ENCODE peak calls at places on chromosomes 12 and 14, in nine cellular contexts. One of them, this sample, is unnamed.

GRCh38 chr12:49975370-49975761 is 2.6 kb downstream of the AQP6 start:
- DNase-seq in Calu3: no peak
- DNase-seq in neural progenitor cell: peak; percentile 28
- DNase-seq in WTC11: no peak
- DNase-seq in GM13976: no peak
- DNase-seq in transverse colon: no peak
- DNase-seq in endothelial cell: no peak
- DNase-seq in fibroblast of mammary gland: no peak
- DNase-seq in BE2C: no peak
- DNase-seq in this sample: no peak

GRCh38 chr14:55277972-55278740 is 6.9 kb downstream of the FBXO34 start:
- DNase-seq in GM13976: peak; percentile 59
- DNase-seq in Calu3: no peak
- DNase-seq in BE2C: no peak
- DNase-seq in WTC11: no peak
- DNase-seq in neural progenitor cell: no peak
- DNase-seq in transverse colon: no peak
- DNase-seq in endothelial cell: no peak
- DNase-seq in fibroblast of mammary gland: no peak
- DNase-seq in this sample: no peak

GRCh38 chr14:100590726-100591452 is 3.7 kb upstream of the BEGAIN start:
- DNase-seq in endothelial cell: no peak
- DNase-seq in transverse colon: peak; percentile 3
- DNase-seq in fibroblast of mammary gland: no peak
- DNase-seq in BE2C: peak; percentile 10
- DNase-seq in neural progenitor cell: no peak
- DNase-seq in Calu3: no peak
- DNase-seq in GM13976: no peak
- DNase-seq in WTC11: peak; percentile 7
- DNase-seq in this sample: no peak

GRCh38 chr12:3700861-3701260 is 52.0 kb downstream of the CRACR2A start:
- DNase-seq in Calu3: no peak
- DNase-seq in GM13976: no peak
- DNase-seq in neural progenitor cell: no peak
- DNase-seq in fibroblast of mammary gland: peak; percentile 76
- DNase-seq in BE2C: no peak
- DNase-seq in WTC11: no peak
- DNase-seq in transverse colon: no peak
- DNase-seq in endothelial cell: no peak
- DNase-seq in this sample: no peak

GRCh38 chr14:58792421-58792820 is 154.7 kb downstream of the DACT1 start:
- DNase-seq in GM13976: no peak
- DNase-seq in transverse colon: no peak
- DNase-seq in fibroblast of mammary gland: peak; percentile 23
- DNase-seq in neural progenitor cell: no peak
- DNase-seq in Calu3: no peak
- DNase-seq in BE2C: no peak
- DNase-seq in WTC11: no peak
- DNase-seq in endothelial cell: no peak
- DNase-seq in this sample: no peak

GRCh38 chr12:10388611-10389010 is 1.2 kb downstream of the KLRK1 start:
- DNase-seq in neural progenitor cell: no peak
- DNase-seq in BE2C: no peak
- DNase-seq in transverse colon: no peak
- DNase-seq in fibroblast of mammary gland: no peak
- DNase-seq in Calu3: no peak
- DNase-seq in WTC11: no peak
- DNase-seq in GM13976: no peak
- DNase-seq in endothelial cell: no peak
- DNase-seq in this sample: no peak

GRCh38 chr12:44589697-44590096 is 286.4 kb downstream of the NELL2 start:
- DNase-seq in neural progenitor cell: no peak
- DNase-seq in endothelial cell: no peak
- DNase-seq in BE2C: no peak
- DNase-seq in GM13976: no peak
- DNase-seq in Calu3: no peak
- DNase-seq in fibroblast of mammary gland: no peak
- DNase-seq in transverse colon: no peak
- DNase-seq in WTC11: no peak
- DNase-seq in this sample: no peak

GRCh38 chr12:64790166-64790565 is 31.0 kb upstream of the GNS start:
- DNase-seq in fibroblast of mammary gland: no peak
- DNase-seq in neural progenitor cell: no peak
- DNase-seq in BE2C: no peak
- DNase-seq in GM13976: no peak
- DNase-seq in transverse colon: no peak
- DNase-seq in Calu3: no peak
- DNase-seq in endothelial cell: no peak
- DNase-seq in WTC11: no peak
- DNase-seq in this sample: no peak

GRCh38 chr12:19402743-19403400 is 36.4 kb upstream of the AEBP2 start:
- DNase-seq in WTC11: no peak
- DNase-seq in fibroblast of mammary gland: no peak
- DNase-seq in transverse colon: no peak
- DNase-seq in endothelial cell: no peak
- DNase-seq in GM13976: no peak
- DNase-seq in BE2C: peak; percentile 71
- DNase-seq in Calu3: peak; percentile 85
- DNase-seq in neural progenitor cell: no peak
- DNase-seq in this sample: no peak

GRCh38 chr12:57836442-57837375 is 9.8 kb downstream of the CTDSP2 start:
- DNase-seq in GM13976: peak; percentile 71
- DNase-seq in Calu3: no peak
- DNase-seq in neural progenitor cell: peak; percentile 68
- DNase-seq in transverse colon: peak; percentile 71
- DNase-seq in BE2C: no peak
- DNase-seq in WTC11: peak; percentile 47
- DNase-seq in endothelial cell: peak; percentile 60
- DNase-seq in fibroblast of mammary gland: peak; percentile 70
- DNase-seq in this sample: peak; percentile 43

GRCh38 chr12:7346571-7347225 is 42.8 kb downstream of the ACSM4 start:
- DNase-seq in transverse colon: no peak
- DNase-seq in GM13976: no peak
- DNase-seq in Calu3: no peak
- DNase-seq in WTC11: no peak
- DNase-seq in fibroblast of mammary gland: peak; percentile 47
- DNase-seq in endothelial cell: no peak
- DNase-seq in BE2C: no peak
- DNase-seq in neural progenitor cell: no peak
- DNase-seq in this sample: no peak

GRCh38 chr14:89416002-89416995 is 734 bp downstream of the FOXN3 start:
- DNase-seq in Calu3: peak; percentile 98
- DNase-seq in BE2C: peak; percentile 94
- DNase-seq in WTC11: peak; percentile 99
- DNase-seq in endothelial cell: peak; percentile 95
- DNase-seq in fibroblast of mammary gland: peak; percentile 97
- DNase-seq in GM13976: peak; percentile 99
- DNase-seq in neural progenitor cell: peak; percentile 93
- DNase-seq in transverse colon: peak; percentile 100
- DNase-seq in this sample: peak; percentile 100

GRCh38 chr14:89418976-89419375 is 1.9 kb upstream of the FOXN3 start:
- DNase-seq in fibroblast of mammary gland: no peak
- DNase-seq in Calu3: no peak
- DNase-seq in transverse colon: no peak
- DNase-seq in endothelial cell: no peak
- DNase-seq in GM13976: no peak
- DNase-seq in WTC11: no peak
- DNase-seq in neural progenitor cell: no peak
- DNase-seq in BE2C: no peak
- DNase-seq in this sample: no peak

GRCh38 chr14:89417111-89417468 is at the start of gene FOXN3:
- DNase-seq in fibroblast of mammary gland: peak; percentile 84
- DNase-seq in GM13976: peak; percentile 91
- DNase-seq in BE2C: peak; percentile 93
- DNase-seq in neural progenitor cell: peak; percentile 95
- DNase-seq in WTC11: peak; percentile 83
- DNase-seq in transverse colon: peak; percentile 95
- DNase-seq in Calu3: peak; percentile 85
- DNase-seq in endothelial cell: peak; percentile 90
- DNase-seq in this sample: peak; percentile 84

GRCh38 chr14:89418452-89418851 is 1.4 kb upstream of the FOXN3 start:
- DNase-seq in BE2C: peak; percentile 62
- DNase-seq in WTC11: no peak
- DNase-seq in endothelial cell: no peak
- DNase-seq in transverse colon: peak; percentile 28
- DNase-seq in fibroblast of mammary gland: peak; percentile 55
- DNase-seq in Calu3: no peak
- DNase-seq in GM13976: no peak
- DNase-seq in neural progenitor cell: no peak
- DNase-seq in this sample: peak; percentile 15

DNA sequence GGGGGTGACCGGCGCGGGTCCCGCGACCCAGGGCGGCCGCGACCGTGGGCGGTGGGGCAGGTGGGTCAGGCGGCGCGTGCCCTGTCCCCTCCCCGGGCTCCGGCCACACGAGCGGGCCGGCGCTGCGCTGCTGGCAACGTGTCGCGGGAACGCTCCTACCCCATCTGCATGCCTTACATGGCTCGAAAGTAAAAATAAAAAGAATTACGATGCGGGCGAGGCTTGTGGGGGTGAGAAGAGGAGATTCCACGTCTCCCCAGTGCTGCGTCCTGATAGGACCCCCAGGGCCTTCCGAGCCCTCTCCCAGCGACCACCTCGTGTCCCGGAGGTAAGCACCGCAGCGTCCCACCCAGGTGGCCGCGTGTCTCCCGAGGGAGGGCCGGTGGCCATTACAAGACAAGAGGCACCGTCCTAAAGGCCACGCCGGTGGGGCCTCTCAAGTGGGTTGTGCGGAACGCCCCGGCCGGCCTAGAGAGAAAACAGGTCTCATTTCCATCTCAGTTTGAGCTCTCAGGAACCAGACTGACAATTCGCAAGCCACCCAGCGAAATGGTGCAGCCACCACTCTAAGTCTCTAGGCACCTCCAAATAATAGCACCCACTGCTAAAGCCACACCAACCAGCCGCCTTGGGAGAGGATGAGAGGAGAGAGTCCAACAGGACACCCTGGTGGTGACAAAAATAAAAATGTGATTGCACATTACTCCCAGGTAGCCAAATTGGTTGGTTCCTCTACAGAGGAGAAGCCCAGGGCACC is 614 bp upstream of the FOXN3 start:
- DNase-seq in BE2C: peak; percentile 65
- DNase-seq in fibroblast of mammary gland: peak; percentile 48
- DNase-seq in transverse colon: peak; percentile 60
- DNase-seq in Calu3: peak; percentile 43
- DNase-seq in WTC11: peak; percentile 39
- DNase-seq in endothelial cell: peak; percentile 37
- DNase-seq in neural progenitor cell: peak; percentile 57
- DNase-seq in GM13976: peak; percentile 63
- DNase-seq in this sample: no peak
- TF ChIP-seq CTCF in BE2C: peak; percentile 61
- TF ChIP-seq CTCF in fibroblast of mammary gland: peak; percentile 30
- TF ChIP-seq CTCF in transverse colon: peak; percentile 79
- TF ChIP-seq CTCF in Calu3: no peak
- TF ChIP-seq CTCF in WTC11: no peak
- TF ChIP-seq CTCF in endothelial cell: peak; percentile 32
- TF ChIP-seq CTCF in neural progenitor cell: peak; percentile 40
- TF ChIP-seq CTCF in GM13976: peak; percentile 35
- TF ChIP-seq CTCF in this sample: no peak

GRCh38 chr14:31934767-31935266 is 142.3 kb upstream of the ARHGAP5 start:
- DNase-seq in neural progenitor cell: peak; percentile 69
- DNase-seq in transverse colon: peak; percentile 67
- DNase-seq in fibroblast of mammary gland: peak; percentile 64
- DNase-seq in endothelial cell: peak; percentile 32
- DNase-seq in WTC11: peak; percentile 51
- DNase-seq in Calu3: peak; percentile 68
- DNase-seq in GM13976: no peak
- DNase-seq in BE2C: peak; percentile 63
- DNase-seq in this sample: peak; percentile 17
- TF ChIP-seq CTCF in neural progenitor cell: peak; percentile 49
- TF ChIP-seq CTCF in transverse colon: peak; percentile 56
- TF ChIP-seq CTCF in fibroblast of mammary gland: peak; percentile 48
- TF ChIP-seq CTCF in endothelial cell: no peak
- TF ChIP-seq CTCF in WTC11: no peak
- TF ChIP-seq CTCF in Calu3: peak; percentile 4
- TF ChIP-seq CTCF in GM13976: peak; percentile 22
- TF ChIP-seq CTCF in BE2C: peak; percentile 78
- TF ChIP-seq CTCF in this sample: peak; percentile 20

DNA sequence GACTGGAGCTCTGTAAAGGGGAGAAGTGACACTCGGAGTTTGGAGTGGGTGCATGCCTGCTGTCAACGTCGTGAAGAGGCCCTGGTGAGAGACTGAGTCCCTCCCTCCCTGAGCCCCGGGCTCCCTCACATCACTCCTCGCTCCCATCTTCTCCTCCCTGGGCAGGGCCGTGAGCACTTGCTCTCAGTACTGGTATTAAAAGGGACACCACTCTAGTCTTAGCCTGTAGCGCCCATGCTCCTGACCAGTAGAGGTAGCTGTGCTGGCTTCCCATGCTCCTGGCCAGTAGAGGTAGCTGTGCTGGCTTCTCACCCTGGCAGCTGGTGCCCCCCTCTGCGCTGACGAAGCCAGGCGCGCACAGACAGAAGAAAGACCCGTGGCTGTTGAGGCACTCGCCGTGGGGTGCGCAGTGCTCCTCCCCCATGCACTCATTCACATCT is 14.7 kb downstream of the ISCA2 start:
- DNase-seq in Calu3: no peak
- DNase-seq in transverse colon: no peak
- DNase-seq in BE2C: peak; percentile 47
- DNase-seq in fibroblast of mammary gland: no peak
- DNase-seq in WTC11: peak; percentile 76
- DNase-seq in endothelial cell: peak; percentile 57
- DNase-seq in GM13976: no peak
- DNase-seq in neural progenitor cell: peak; percentile 77
- DNase-seq in this sample: peak; percentile 39
- TF ChIP-seq CTCF in Calu3: no peak
- TF ChIP-seq CTCF in transverse colon: no peak
- TF ChIP-seq CTCF in BE2C: peak; percentile 67
- TF ChIP-seq CTCF in fibroblast of mammary gland: peak; percentile 25
- TF ChIP-seq CTCF in WTC11: no peak
- TF ChIP-seq CTCF in endothelial cell: peak; percentile 20
- TF ChIP-seq CTCF in GM13976: peak; percentile 15
- TF ChIP-seq CTCF in neural progenitor cell: peak; percentile 69
- TF ChIP-seq CTCF in this sample: peak; percentile 44

DNA sequence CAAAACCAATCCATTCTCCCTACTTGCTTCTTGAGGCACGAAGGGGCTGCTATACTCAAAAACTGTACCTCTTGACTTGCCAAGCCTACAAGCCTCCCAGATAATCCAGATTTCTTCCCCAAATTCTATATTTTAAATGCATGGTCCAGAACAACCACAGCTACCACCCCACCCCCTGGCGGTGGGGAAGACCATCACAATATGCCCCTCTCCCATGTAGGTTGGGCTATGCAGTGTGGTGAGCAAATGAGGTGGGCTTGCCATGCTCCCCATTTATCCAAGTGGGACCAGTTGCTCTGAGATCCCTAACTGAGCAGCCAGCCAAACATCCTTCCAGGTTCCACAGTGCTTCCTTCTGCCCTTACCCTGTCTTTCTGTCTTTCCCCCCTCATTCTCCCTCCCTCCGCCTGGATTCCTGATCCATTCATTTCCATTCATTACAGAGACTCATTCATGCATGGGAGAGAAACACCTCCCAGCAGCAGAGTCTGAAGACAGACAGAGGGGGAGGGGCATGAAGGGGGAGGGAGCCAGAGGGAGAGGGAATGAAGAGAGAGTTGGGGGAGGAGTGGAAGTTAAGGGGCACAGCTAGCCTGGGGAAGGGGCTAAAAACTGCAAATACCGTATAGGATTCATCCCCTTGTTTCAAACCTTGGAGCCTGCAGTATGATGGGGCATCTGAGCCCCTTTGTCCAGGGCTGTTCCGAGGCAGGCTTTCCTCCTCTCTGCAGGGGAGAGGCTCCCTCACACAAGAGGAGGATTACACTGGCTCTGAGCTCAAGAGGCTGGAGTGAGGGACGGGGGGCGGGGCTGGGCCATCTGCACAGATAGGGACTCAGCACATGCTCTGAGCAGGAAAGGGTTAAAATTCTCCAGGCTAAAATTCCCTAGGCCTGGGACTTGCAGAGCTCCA is 4.4 kb downstream of the ZNF219 start:
- DNase-seq in neural progenitor cell: peak; percentile 98
- DNase-seq in fibroblast of mammary gland: no peak
- DNase-seq in Calu3: no peak
- DNase-seq in transverse colon: no peak
- DNase-seq in WTC11: peak; percentile 78
- DNase-seq in endothelial cell: no peak
- DNase-seq in BE2C: peak; percentile 70
- DNase-seq in GM13976: no peak
- DNase-seq in this sample: peak; percentile 74
- TF ChIP-seq CTCF in neural progenitor cell: peak; percentile 66
- TF ChIP-seq CTCF in fibroblast of mammary gland: peak; percentile 17
- TF ChIP-seq CTCF in Calu3: no peak
- TF ChIP-seq CTCF in transverse colon: no peak
- TF ChIP-seq CTCF in WTC11: peak; percentile 38
- TF ChIP-seq CTCF in endothelial cell: peak; percentile 72
- TF ChIP-seq CTCF in BE2C: peak; percentile 45
- TF ChIP-seq CTCF in GM13976: no peak
- TF ChIP-seq CTCF in this sample: peak; percentile 42